ENCODE peak calls at places on chromosomes 13 and 19, in six cellular contexts. One of them, this sample, is unnamed.
A peak's percentile ranks its signal among the peaks of the same experiment; 100 is the strongest.

GRCh38 chr13:24159921-24160324 is 597 bp upstream of the SPATA13 start:
- DNase-seq in EL: no peak
- DNase-seq in EH: no peak
- DNase-seq in Peyer's patch: no peak
- DNase-seq in stimulated activated CD8-positive, alpha-beta memory T cell treated with anti-CD3 and anti-CD28 coated beads, Interleukin-4, amount 100 ng/mL, for 1 hour: no peak
- DNase-seq in amniotic stem cell: no peak
- DNase-seq in this sample: no peak

GRCh38 chr19:48421548-48421947 is 24.2 kb upstream of the GRWD1 start:
- DNase-seq in EL: no peak
- DNase-seq in EH: no peak
- DNase-seq in Peyer's patch: no peak
- DNase-seq in stimulated activated CD8-positive, alpha-beta memory T cell treated with anti-CD3 and anti-CD28 coated beads, Interleukin-4, amount 100 ng/mL, for 1 hour: no peak
- DNase-seq in amniotic stem cell: no peak
- DNase-seq in this sample: no peak

GRCh38 chr19:43759515-43759914 is 4.8 kb upstream of the SMG9 start:
- DNase-seq in EL: peak; percentile 91
- DNase-seq in EH: peak; percentile 85
- DNase-seq in Peyer's patch: no peak
- DNase-seq in stimulated activated CD8-positive, alpha-beta memory T cell treated with anti-CD3 and anti-CD28 coated beads, Interleukin-4, amount 100 ng/mL, for 1 hour: no peak
- DNase-seq in amniotic stem cell: no peak
- DNase-seq in this sample: no peak

GRCh38 chr19:34995551-34995950 is 4.6 kb upstream of the GRAMD1A start:
- DNase-seq in EL: no peak
- DNase-seq in EH: no peak
- DNase-seq in Peyer's patch: no peak
- DNase-seq in stimulated activated CD8-positive, alpha-beta memory T cell treated with anti-CD3 and anti-CD28 coated beads, Interleukin-4, amount 100 ng/mL, for 1 hour: no peak
- DNase-seq in amniotic stem cell: no peak
- DNase-seq in this sample: peak; percentile 41

GRCh38 chr13:82116422-82116989 is 1765.8 kb downstream of the SLITRK1 start:
- DNase-seq in EL: no peak
- DNase-seq in EH: no peak
- DNase-seq in Peyer's patch: no peak
- DNase-seq in stimulated activated CD8-positive, alpha-beta memory T cell treated with anti-CD3 and anti-CD28 coated beads, Interleukin-4, amount 100 ng/mL, for 1 hour: no peak
- DNase-seq in amniotic stem cell: no peak
- DNase-seq in this sample: no peak

GRCh38 chr19:38290631-38291147 is 13.4 kb upstream of the C19orf33 start:
- DNase-seq in EL: peak; percentile 96
- DNase-seq in EH: peak; percentile 98
- DNase-seq in Peyer's patch: no peak
- DNase-seq in stimulated activated CD8-positive, alpha-beta memory T cell treated with anti-CD3 and anti-CD28 coated beads, Interleukin-4, amount 100 ng/mL, for 1 hour: no peak
- DNase-seq in amniotic stem cell: peak; percentile 78
- DNase-seq in this sample: no peak

GRCh38 chr13:106349080-106349841 is 186.2 kb downstream of the EFNB2 start:
- DNase-seq in EL: peak; percentile 11
- DNase-seq in EH: no peak
- DNase-seq in Peyer's patch: peak; percentile 61
- DNase-seq in stimulated activated CD8-positive, alpha-beta memory T cell treated with anti-CD3 and anti-CD28 coated beads, Interleukin-4, amount 100 ng/mL, for 1 hour: no peak
- DNase-seq in amniotic stem cell: no peak
- DNase-seq in this sample: no peak

GRCh38 chr13:70842062-70842644 is 733.9 kb upstream of the KLHL1 start:
- DNase-seq in EL: no peak
- DNase-seq in EH: no peak
- DNase-seq in Peyer's patch: no peak
- DNase-seq in stimulated activated CD8-positive, alpha-beta memory T cell treated with anti-CD3 and anti-CD28 coated beads, Interleukin-4, amount 100 ng/mL, for 1 hour: no peak
- DNase-seq in amniotic stem cell: no peak
- DNase-seq in this sample: no peak

GRCh38 chr19:30878456-30878855 is 470.8 kb downstream of the TSHZ3 start:
- DNase-seq in EL: no peak
- DNase-seq in EH: no peak
- DNase-seq in Peyer's patch: no peak
- DNase-seq in stimulated activated CD8-positive, alpha-beta memory T cell treated with anti-CD3 and anti-CD28 coated beads, Interleukin-4, amount 100 ng/mL, for 1 hour: no peak
- DNase-seq in amniotic stem cell: no peak
- DNase-seq in this sample: no peak

GRCh38 chr13:44273991-44274810 is 99.4 kb upstream of the SERP2 start:
- DNase-seq in EL: peak; percentile 64
- DNase-seq in EH: peak; percentile 65
- DNase-seq in Peyer's patch: no peak
- DNase-seq in stimulated activated CD8-positive, alpha-beta memory T cell treated with anti-CD3 and anti-CD28 coated beads, Interleukin-4, amount 100 ng/mL, for 1 hour: no peak
- DNase-seq in amniotic stem cell: peak; percentile 34
- DNase-seq in this sample: no peak

GRCh38 chr13:114313061-114313860 is 1.0 kb upstream of the CHAMP1 start:
- DNase-seq in EL: peak; percentile 55
- DNase-seq in EH: peak; percentile 59
- DNase-seq in Peyer's patch: no peak
- DNase-seq in stimulated activated CD8-positive, alpha-beta memory T cell treated with anti-CD3 and anti-CD28 coated beads, Interleukin-4, amount 100 ng/mL, for 1 hour: no peak
- DNase-seq in amniotic stem cell: no peak
- DNase-seq in this sample: peak; percentile 25

GRCh38 chr19:11018743-11019142 is 57.9 kb downstream of the SMARCA4 start:
- DNase-seq in EL: no peak
- DNase-seq in EH: no peak
- DNase-seq in Peyer's patch: no peak
- DNase-seq in stimulated activated CD8-positive, alpha-beta memory T cell treated with anti-CD3 and anti-CD28 coated beads, Interleukin-4, amount 100 ng/mL, for 1 hour: no peak
- DNase-seq in amniotic stem cell: no peak
- DNase-seq in this sample: no peak

GRCh38 chr13:94548382-94549240 is 47.3 kb downstream of the TGDS start:
- DNase-seq in EL: peak; percentile 40
- DNase-seq in EH: peak; percentile 48
- DNase-seq in Peyer's patch: peak; percentile 80
- DNase-seq in stimulated activated CD8-positive, alpha-beta memory T cell treated with anti-CD3 and anti-CD28 coated beads, Interleukin-4, amount 100 ng/mL, for 1 hour: peak; percentile 22
- DNase-seq in amniotic stem cell: no peak
- DNase-seq in this sample: peak; percentile 72

GRCh38 chr13:99320693-99321481 is 13.7 kb upstream of the GPR183 start:
- DNase-seq in EL: peak; percentile 78
- DNase-seq in EH: peak; percentile 81
- DNase-seq in Peyer's patch: no peak
- DNase-seq in stimulated activated CD8-positive, alpha-beta memory T cell treated with anti-CD3 and anti-CD28 coated beads, Interleukin-4, amount 100 ng/mL, for 1 hour: no peak
- DNase-seq in amniotic stem cell: peak; percentile 80
- DNase-seq in this sample: no peak

GRCh38 chr13:26048745-26049144 is 3.1 kb downstream of the SHISA2 start:
- DNase-seq in EL: no peak
- DNase-seq in EH: no peak
- DNase-seq in Peyer's patch: no peak
- DNase-seq in stimulated activated CD8-positive, alpha-beta memory T cell treated with anti-CD3 and anti-CD28 coated beads, Interleukin-4, amount 100 ng/mL, for 1 hour: no peak
- DNase-seq in amniotic stem cell: no peak
- DNase-seq in this sample: no peak

GRCh38 chr13:59099182-59099950 is 1064.4 kb downstream of the DIAPH3 start:
- DNase-seq in EL: no peak
- DNase-seq in EH: no peak
- DNase-seq in Peyer's patch: no peak
- DNase-seq in stimulated activated CD8-positive, alpha-beta memory T cell treated with anti-CD3 and anti-CD28 coated beads, Interleukin-4, amount 100 ng/mL, for 1 hour: no peak
- DNase-seq in amniotic stem cell: no peak
- DNase-seq in this sample: no peak

GRCh38 chr13:93004919-93005318 is 221.7 kb upstream of the GPC6 start:
- DNase-seq in EL: no peak
- DNase-seq in EH: no peak
- DNase-seq in Peyer's patch: no peak
- DNase-seq in stimulated activated CD8-positive, alpha-beta memory T cell treated with anti-CD3 and anti-CD28 coated beads, Interleukin-4, amount 100 ng/mL, for 1 hour: no peak
- DNase-seq in amniotic stem cell: no peak
- DNase-seq in this sample: no peak

GRCh38 chr13:39405596-39405995 is 197.4 kb downstream of the LHFPL6 start:
- DNase-seq in EL: no peak
- DNase-seq in EH: peak; percentile 11
- DNase-seq in Peyer's patch: no peak
- DNase-seq in stimulated activated CD8-positive, alpha-beta memory T cell treated with anti-CD3 and anti-CD28 coated beads, Interleukin-4, amount 100 ng/mL, for 1 hour: no peak
- DNase-seq in amniotic stem cell: no peak
- DNase-seq in this sample: no peak

GRCh38 chr19:10654610-10655456 is 687 bp downstream of the ILF3 start:
- DNase-seq in EL: peak; percentile 57
- DNase-seq in EH: peak; percentile 56
- DNase-seq in Peyer's patch: peak; percentile 62
- DNase-seq in stimulated activated CD8-positive, alpha-beta memory T cell treated with anti-CD3 and anti-CD28 coated beads, Interleukin-4, amount 100 ng/mL, for 1 hour: peak; percentile 33
- DNase-seq in amniotic stem cell: no peak
- DNase-seq in this sample: peak; percentile 57

GRCh38 chr13:39575641-39576238 is 27.3 kb downstream of the LHFPL6 start:
- DNase-seq in EL: no peak
- DNase-seq in EH: no peak
- DNase-seq in Peyer's patch: no peak
- DNase-seq in stimulated activated CD8-positive, alpha-beta memory T cell treated with anti-CD3 and anti-CD28 coated beads, Interleukin-4, amount 100 ng/mL, for 1 hour: no peak
- DNase-seq in amniotic stem cell: no peak
- DNase-seq in this sample: no peak

GRCh38 chr19:6060600-6061391 is 49.5 kb downstream of the RFX2 start:
- DNase-seq in EL: peak; percentile 54
- DNase-seq in EH: peak; percentile 80
- DNase-seq in Peyer's patch: peak; percentile 44
- DNase-seq in stimulated activated CD8-positive, alpha-beta memory T cell treated with anti-CD3 and anti-CD28 coated beads, Interleukin-4, amount 100 ng/mL, for 1 hour: peak; percentile 24
- DNase-seq in amniotic stem cell: no peak
- DNase-seq in this sample: peak; percentile 43

GRCh38 chr19:55098716-55099556 is 18.5 kb downstream of the PPP1R12C start:
- DNase-seq in EL: no peak
- DNase-seq in EH: no peak
- DNase-seq in Peyer's patch: no peak
- DNase-seq in stimulated activated CD8-positive, alpha-beta memory T cell treated with anti-CD3 and anti-CD28 coated beads, Interleukin-4, amount 100 ng/mL, for 1 hour: no peak
- DNase-seq in amniotic stem cell: no peak
- DNase-seq in this sample: peak; percentile 50

GRCh38 chr19:10899171-10899653 is 27.9 kb downstream of the CARM1 start:
- DNase-seq in EL: no peak
- DNase-seq in EH: no peak
- DNase-seq in Peyer's patch: peak; percentile 87
- DNase-seq in stimulated activated CD8-positive, alpha-beta memory T cell treated with anti-CD3 and anti-CD28 coated beads, Interleukin-4, amount 100 ng/mL, for 1 hour: no peak
- DNase-seq in amniotic stem cell: no peak
- DNase-seq in this sample: peak; percentile 90

GRCh38 chr19:4100647-4101495 is 23.1 kb downstream of the MAP2K2 start:
- DNase-seq in EL: no peak
- DNase-seq in EH: no peak
- DNase-seq in Peyer's patch: no peak
- DNase-seq in stimulated activated CD8-positive, alpha-beta memory T cell treated with anti-CD3 and anti-CD28 coated beads, Interleukin-4, amount 100 ng/mL, for 1 hour: no peak
- DNase-seq in amniotic stem cell: no peak
- DNase-seq in this sample: no peak

GRCh38 chr13:28564030-28564429 is 69.1 kb upstream of the FLT1 start:
- DNase-seq in EL: no peak
- DNase-seq in EH: no peak
- DNase-seq in Peyer's patch: peak; percentile 54
- DNase-seq in stimulated activated CD8-positive, alpha-beta memory T cell treated with anti-CD3 and anti-CD28 coated beads, Interleukin-4, amount 100 ng/mL, for 1 hour: no peak
- DNase-seq in amniotic stem cell: no peak
- DNase-seq in this sample: no peak

GRCh38 chr19:58392945-58393724 is 2.3 kb upstream of the RNF225 start:
- DNase-seq in EL: no peak
- DNase-seq in EH: no peak
- DNase-seq in Peyer's patch: no peak
- DNase-seq in stimulated activated CD8-positive, alpha-beta memory T cell treated with anti-CD3 and anti-CD28 coated beads, Interleukin-4, amount 100 ng/mL, for 1 hour: no peak
- DNase-seq in amniotic stem cell: no peak
- DNase-seq in this sample: no peak

GRCh38 chr19:55005684-55006488 is 32.2 kb downstream of the GP6 start:
- DNase-seq in EL: peak; percentile 25
- DNase-seq in EH: no peak
- DNase-seq in Peyer's patch: peak; percentile 55
- DNase-seq in stimulated activated CD8-positive, alpha-beta memory T cell treated with anti-CD3 and anti-CD28 coated beads, Interleukin-4, amount 100 ng/mL, for 1 hour: peak; percentile 26
- DNase-seq in amniotic stem cell: no peak
- DNase-seq in this sample: no peak

GRCh38 chr13:77430377-77430951 is 103.6 kb upstream of the MYCBP2 start:
- DNase-seq in EL: no peak
- DNase-seq in EH: no peak
- DNase-seq in Peyer's patch: no peak
- DNase-seq in stimulated activated CD8-positive, alpha-beta memory T cell treated with anti-CD3 and anti-CD28 coated beads, Interleukin-4, amount 100 ng/mL, for 1 hour: no peak
- DNase-seq in amniotic stem cell: no peak
- DNase-seq in this sample: no peak

GRCh38 chr13:41544824-41545707 is 87.7 kb downstream of the RGCC start:
- DNase-seq in EL: peak; percentile 34
- DNase-seq in EH: peak; percentile 30
- DNase-seq in Peyer's patch: no peak
- DNase-seq in stimulated activated CD8-positive, alpha-beta memory T cell treated with anti-CD3 and anti-CD28 coated beads, Interleukin-4, amount 100 ng/mL, for 1 hour: no peak
- DNase-seq in amniotic stem cell: no peak
- DNase-seq in this sample: no peak

GRCh38 chr13:84668637-84669036 is 786.4 kb upstream of the SLITRK1 start:
- DNase-seq in EL: no peak
- DNase-seq in EH: no peak
- DNase-seq in Peyer's patch: no peak
- DNase-seq in stimulated activated CD8-positive, alpha-beta memory T cell treated with anti-CD3 and anti-CD28 coated beads, Interleukin-4, amount 100 ng/mL, for 1 hour: no peak
- DNase-seq in amniotic stem cell: no peak
- DNase-seq in this sample: no peak

GRCh38 chr19:40771101-40771539 is 4.2 kb upstream of the MIA start:
- DNase-seq in EL: no peak
- DNase-seq in EH: peak; percentile 23
- DNase-seq in Peyer's patch: no peak
- DNase-seq in stimulated activated CD8-positive, alpha-beta memory T cell treated with anti-CD3 and anti-CD28 coated beads, Interleukin-4, amount 100 ng/mL, for 1 hour: no peak
- DNase-seq in amniotic stem cell: no peak
- DNase-seq in this sample: no peak

GRCh38 chr19:13613447-13613846 is 107.2 kb upstream of the CACNA1A start:
- DNase-seq in EL: no peak
- DNase-seq in EH: no peak
- DNase-seq in Peyer's patch: no peak
- DNase-seq in stimulated activated CD8-positive, alpha-beta memory T cell treated with anti-CD3 and anti-CD28 coated beads, Interleukin-4, amount 100 ng/mL, for 1 hour: no peak
- DNase-seq in amniotic stem cell: no peak
- DNase-seq in this sample: no peak

GRCh38 chr13:28819748-28820098 is 416 bp upstream of the MTUS2 start:
- DNase-seq in EL: peak; percentile 57
- DNase-seq in EH: peak; percentile 32
- DNase-seq in Peyer's patch: no peak
- DNase-seq in stimulated activated CD8-positive, alpha-beta memory T cell treated with anti-CD3 and anti-CD28 coated beads, Interleukin-4, amount 100 ng/mL, for 1 hour: no peak
- DNase-seq in amniotic stem cell: peak; percentile 11
- DNase-seq in this sample: peak; percentile 75

GRCh38 chr13:43573787-43574562 is 212.8 kb downstream of the ENOX1 start:
- DNase-seq in EL: peak; percentile 29
- DNase-seq in EH: peak; percentile 26
- DNase-seq in Peyer's patch: no peak
- DNase-seq in stimulated activated CD8-positive, alpha-beta memory T cell treated with anti-CD3 and anti-CD28 coated beads, Interleukin-4, amount 100 ng/mL, for 1 hour: no peak
- DNase-seq in amniotic stem cell: no peak
- DNase-seq in this sample: no peak

GRCh38 chr19:48516536-48516935 is 4.9 kb upstream of the LMTK3 start:
- DNase-seq in EL: no peak
- DNase-seq in EH: no peak
- DNase-seq in Peyer's patch: no peak
- DNase-seq in stimulated activated CD8-positive, alpha-beta memory T cell treated with anti-CD3 and anti-CD28 coated beads, Interleukin-4, amount 100 ng/mL, for 1 hour: no peak
- DNase-seq in amniotic stem cell: no peak
- DNase-seq in this sample: no peak